ENCODE peak calls at places on chromosomes 6 and 20, in four cellular contexts. T is adrenal gland, K is GM12865, J is epithelial cell of esophagus. U is an unnamed sample.
A peak's percentile ranks its signal among the peaks of the same experiment; 100 is the strongest.

GRCh38 chr6:17280552-17281090 is 540 bp upstream of the RBM24 start:
- DNase-seq in J (peak; percentile 28), K (no peak), T (peak; percentile 12), U (no peak)

GRCh38 chr6:34029489-34030280 is 116.2 kb downstream of the GRM4 start:
- DNase-seq in J (no peak), K (no peak), T (no peak), U (no peak)

GRCh38 chr20:17909745-17910345 is 58.7 kb downstream of the SNX5 start:
- DNase-seq in J (no peak), T (no peak), K (no peak), U (no peak)

GRCh38 chr6:16750566-16750965 is 10.7 kb downstream of the ATXN1 start:
- DNase-seq in J (no peak), T (no peak), K (no peak), U (no peak)

GRCh38 chr6:136351518-136352106 is 62.0 kb upstream of the BCLAF1 start:
- DNase-seq in J (no peak), T (no peak), K (no peak), U (no peak)

GRCh38 chr6:37802810-37803209 is 16.7 kb upstream of the ZFAND3 start:
- DNase-seq in J (no peak), T (no peak), K (no peak), U (no peak)

GRCh38 chr20:63132715-63133471 is 83.0 kb downstream of the YTHDF1 start:
- DNase-seq in J (no peak), K (no peak), T (no peak), U (no peak)

GRCh38 chr6:17225767-17226166 is 55.4 kb upstream of the RBM24 start:
- DNase-seq in J (no peak), T (no peak), K (no peak), U (no peak)

GRCh38 chr6:101605874-101606273 is 212.4 kb downstream of the GRIK2 start:
- DNase-seq in K (peak; percentile 10), T (no peak), J (peak; percentile 82), U (no peak)

GRCh38 chr20:62651285-62652021 is 9.2 kb downstream of the SLCO4A1 start:
- DNase-seq in J (peak; percentile 9), K (peak; percentile 96), T (peak; percentile 76), U (no peak)

GRCh38 chr6:16109659-16110300 is 19.1 kb upstream of the MYLIP start:
- DNase-seq in J (no peak), T (no peak), K (no peak), U (no peak)

GRCh38 chr20:7695622-7696021 is 244.6 kb downstream of the HAO1 start:
- DNase-seq in T (no peak), K (no peak), J (peak; percentile 33), U (peak; percentile 84)

GRCh38 chr6:111841822-111842221 is 31.4 kb downstream of the FYN start:
- DNase-seq in T (peak; percentile 16), K (peak; percentile 76), J (peak; percentile 40), U (peak; percentile 87)

GRCh38 chr20:36342316-36342715 is 36.2 kb downstream of the DLGAP4 start:
- DNase-seq in J (no peak), K (no peak), T (no peak), U (no peak)
- TF ChIP-seq CTCF in J (no peak), K (no peak), T (no peak), U (no peak)

GRCh38 chr20:32780278-32780677 is 18.1 kb downstream of the DNMT3B start:
- DNase-seq in K (no peak), T (no peak), J (no peak), U (no peak)
- H3K4me3 ChIP-seq in K (no peak overlapping the region), T (no peak overlapping the region), J (no peak overlapping the region), U (no peak overlapping the region)

DNA sequence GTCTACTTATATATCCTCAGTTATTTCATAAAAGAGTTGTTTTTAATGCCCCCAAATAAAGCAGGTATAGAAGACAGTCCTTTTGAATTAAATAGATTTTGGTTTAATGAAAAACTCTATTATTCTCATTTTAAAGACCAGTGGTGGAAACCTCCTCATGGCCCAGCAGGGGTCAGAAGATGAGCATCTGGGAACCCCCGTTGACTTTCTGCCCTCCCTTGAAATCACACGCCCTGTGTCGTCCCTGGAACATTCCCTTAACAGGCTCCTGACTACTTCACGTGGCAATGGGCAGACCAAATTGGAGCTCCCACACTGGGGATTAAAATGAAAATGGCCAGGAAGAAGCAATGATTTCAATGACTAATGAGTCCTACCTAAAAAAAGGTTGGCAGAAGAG is 220.9 kb downstream of the KIF16B start:
- DNase-seq in T (no peak), K (no peak), J (no peak), U (no peak)
- TF ChIP-seq CTCF in T (no peak), K (no peak), J (no peak), U (no peak)

GRCh38 chr20:48679011-48679410 is 148.8 kb downstream of the PREX1 start:
- DNase-seq in J (no peak), K (no peak), T (no peak), U (no peak)
- H3K4me3 ChIP-seq in J (no peak overlapping the region), K (no peak overlapping the region), T (no peak overlapping the region), U (no peak overlapping the region)

GRCh38 chr6:74757788-74758187 is 448.1 kb downstream of the COL12A1 start:
- DNase-seq in T (no peak), K (no peak), J (no peak), U (no peak)
- TF ChIP-seq CTCF in T (no peak), K (no peak), J (no peak), U (no peak)

GRCh38 chr6:13428528-13429405 is 58.6 kb downstream of the GFOD1 start:
- DNase-seq in T (no peak), J (no peak), K (peak; percentile 90), U (no peak)
- H3K4me3 ChIP-seq in T (no peak overlapping the region), J (no peak overlapping the region), K (peak overlapping the region; percentile 75), U (no peak overlapping the region)

U was measured in astrocyte of the cerebellum.